ENCODE peak calls at places on chromosomes 13 and 19, in nine cellular contexts. One of them, this sample, is unnamed.
A peak's percentile ranks its signal among the peaks of the same experiment; 100 is the strongest.

GRCh38 chr13:113532156-113532806 is 41.8 kb upstream of the DCUN1D2 start:
- DNase-seq in heart left ventricle: peak; percentile 45
- DNase-seq in foreskin fibroblast: no peak
- DNase-seq in occipital lobe: no peak
- DNase-seq in thyroid gland: no peak
- DNase-seq in ovary: no peak
- DNase-seq in T-helper 22 cell: no peak
- DNase-seq in A172: peak; percentile 64
- DNase-seq in NCI-H1092 treated with DMSO at 0.1 percent for 48 hours: no peak
- DNase-seq in this sample: peak; percentile 2

GRCh38 chr13:45784755-45785675 is 66.5 kb downstream of the SIAH3 start:
- DNase-seq in heart left ventricle: no peak
- DNase-seq in foreskin fibroblast: no peak
- DNase-seq in occipital lobe: no peak
- DNase-seq in thyroid gland: no peak
- DNase-seq in ovary: no peak
- DNase-seq in T-helper 22 cell: no peak
- DNase-seq in A172: no peak
- DNase-seq in NCI-H1092 treated with DMSO at 0.1 percent for 48 hours: no peak
- DNase-seq in this sample: no peak

GRCh38 chr13:112056284-112056727 is 10.6 kb upstream of the SOX1 start:
- DNase-seq in heart left ventricle: no peak
- DNase-seq in foreskin fibroblast: no peak
- DNase-seq in occipital lobe: no peak
- DNase-seq in thyroid gland: no peak
- DNase-seq in ovary: no peak
- DNase-seq in T-helper 22 cell: no peak
- DNase-seq in A172: no peak
- DNase-seq in NCI-H1092 treated with DMSO at 0.1 percent for 48 hours: peak; percentile 85
- DNase-seq in this sample: no peak

GRCh38 chr13:76620036-76620435 is 266.2 kb downstream of the KCTD12 start:
- DNase-seq in heart left ventricle: no peak
- DNase-seq in foreskin fibroblast: no peak
- DNase-seq in occipital lobe: no peak
- DNase-seq in thyroid gland: no peak
- DNase-seq in ovary: no peak
- DNase-seq in T-helper 22 cell: no peak
- DNase-seq in A172: peak; percentile 2
- DNase-seq in NCI-H1092 treated with DMSO at 0.1 percent for 48 hours: no peak
- DNase-seq in this sample: no peak

GRCh38 chr19:46350758-46351159 is 3.9 kb downstream of the PPP5C start:
- DNase-seq in heart left ventricle: peak; percentile 29
- DNase-seq in foreskin fibroblast: no peak
- DNase-seq in occipital lobe: no peak
- DNase-seq in thyroid gland: no peak
- DNase-seq in ovary: no peak
- DNase-seq in T-helper 22 cell: no peak
- DNase-seq in A172: no peak
- DNase-seq in NCI-H1092 treated with DMSO at 0.1 percent for 48 hours: no peak
- DNase-seq in this sample: no peak

GRCh38 chr19:21323000-21323399 is 6.2 kb downstream of the ZNF708 start:
- DNase-seq in heart left ventricle: no peak
- DNase-seq in foreskin fibroblast: no peak
- DNase-seq in occipital lobe: no peak
- DNase-seq in thyroid gland: no peak
- DNase-seq in ovary: no peak
- DNase-seq in T-helper 22 cell: no peak
- DNase-seq in A172: no peak
- DNase-seq in NCI-H1092 treated with DMSO at 0.1 percent for 48 hours: no peak
- DNase-seq in this sample: no peak

GRCh38 chr13:96804186-96804585 is 190.1 kb downstream of the OXGR1 start:
- DNase-seq in heart left ventricle: no peak
- DNase-seq in foreskin fibroblast: no peak
- DNase-seq in occipital lobe: no peak
- DNase-seq in thyroid gland: no peak
- DNase-seq in ovary: no peak
- DNase-seq in T-helper 22 cell: no peak
- DNase-seq in A172: no peak
- DNase-seq in NCI-H1092 treated with DMSO at 0.1 percent for 48 hours: no peak
- DNase-seq in this sample: no peak

GRCh38 chr13:114263590-114263989 is 17.8 kb upstream of the UPF3A start:
- DNase-seq in heart left ventricle: no peak
- DNase-seq in foreskin fibroblast: no peak
- DNase-seq in occipital lobe: no peak
- DNase-seq in thyroid gland: no peak
- DNase-seq in ovary: no peak
- DNase-seq in T-helper 22 cell: no peak
- DNase-seq in A172: no peak
- DNase-seq in NCI-H1092 treated with DMSO at 0.1 percent for 48 hours: no peak
- DNase-seq in this sample: no peak

GRCh38 chr19:4229179-4229931 is at the start of gene EBI3:
- DNase-seq in heart left ventricle: no peak
- DNase-seq in foreskin fibroblast: peak; percentile 66
- DNase-seq in occipital lobe: no peak
- DNase-seq in thyroid gland: no peak
- DNase-seq in ovary: no peak
- DNase-seq in T-helper 22 cell: no peak
- DNase-seq in A172: peak; percentile 92
- DNase-seq in NCI-H1092 treated with DMSO at 0.1 percent for 48 hours: no peak
- DNase-seq in this sample: no peak

This sample was measured in cerebellar nuclear complex.